ENCODE peak calls at places on chromosomes 6 and 20, in six cellular contexts. D, R, V, G, H and J are unnamed samples.

GRCh38 chr20:668638-669037 is 7.0 kb downstream of the SCRT2 start:
- DNase-seq in R (no peak), G (no peak), D (no peak), H (no peak), V (no peak), J (no peak)

GRCh38 chr20:32727663-32728062 is 15.6 kb downstream of the COMMD7 start:
- DNase-seq in V (no peak), D (no peak), H (no peak), G (no peak), R (no peak), J (no peak)

GRCh38 chr6:38020593-38020992 is 201.1 kb downstream of the ZFAND3 start:
- DNase-seq in H (no peak), D (peak), G (no peak), R (no peak), V (no peak), J (no peak)

GRCh38 chr6:75288023-75288422 is 3.4 kb upstream of the TMEM30A start:
- DNase-seq in H (no peak), D (no peak), V (no peak), R (no peak), G (no peak), J (no peak)

GRCh38 chr6:163679753-163680152 is 265.2 kb downstream of the QKI start:
- DNase-seq in R (no peak), D (no peak), G (no peak), V (no peak), H (no peak), J (no peak)

GRCh38 chr6:156727715-156728385 is 49.3 kb upstream of the ARID1B start:
- DNase-seq in D (no peak), H (no peak), G (no peak), V (no peak), R (no peak), J (no peak)

GRCh38 chr6:137792160-137793033 is 74.7 kb upstream of the TNFAIP3 start:
- DNase-seq in H (no peak), G (no peak), D (no peak), V (no peak), R (no peak), J (no peak)

GRCh38 chr20:34500823-34501222 is 15.4 kb upstream of the DYNLRB1 start:
- DNase-seq in V (no peak), H (no peak), D (no peak), R (no peak), G (no peak), J (no peak)

GRCh38 chr6:4209201-4209600 is 73.8 kb upstream of the ECI2 start:
- DNase-seq in R (no peak), G (no peak), V (no peak), H (no peak), D (no peak), J (no peak)

GRCh38 chr6:21748343-21749063 is 155.0 kb downstream of the SOX4 start:
- DNase-seq in D (no peak), H (no peak), R (no peak), V (no peak), G (no peak), J (no peak)

GRCh38 chr20:17993546-17993945 is 24.7 kb downstream of the MGME1 start:
- DNase-seq in D (no peak), V (no peak), R (no peak), H (no peak), G (no peak), J (no peak)

DNA sequence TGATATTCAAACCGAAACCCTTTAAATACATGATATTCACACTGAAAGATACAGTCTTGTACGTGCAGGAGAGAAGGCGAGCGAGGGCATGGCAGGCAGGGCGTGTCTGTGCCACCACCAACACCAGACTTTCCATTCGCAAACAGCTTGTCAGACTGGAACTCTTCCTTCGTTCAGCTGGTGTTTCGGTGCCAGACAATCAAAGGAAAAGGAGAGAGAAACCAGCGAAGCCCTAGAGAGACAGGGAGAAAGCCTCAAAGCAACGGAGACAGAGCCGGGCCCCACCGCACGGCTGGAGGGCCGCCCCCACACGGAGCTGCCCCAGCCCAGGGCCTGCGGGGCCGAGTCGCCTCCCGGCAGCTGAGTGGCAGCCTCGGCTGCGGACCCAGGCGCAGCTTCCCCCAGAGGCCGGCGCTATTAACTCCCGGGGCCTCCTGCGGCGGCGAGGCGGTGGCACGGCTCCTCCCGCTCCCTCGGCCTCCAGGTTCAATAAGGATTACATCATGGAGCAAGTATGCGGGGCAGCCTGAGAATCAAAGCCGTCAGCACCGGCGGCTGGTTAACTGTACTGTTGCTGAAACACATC is 32.1 kb upstream of the NR2E1 start:
- DNase-seq in G (peak), V (peak), D (peak), R (peak), H (no peak), J (no peak)
- TF ChIP-seq REST in G (no peak), V (no peak), D (no peak), R (no peak), H (no peak), J (no peak)

GRCh38 chr6:150409576-150410066 is 40.8 kb downstream of the IYD start:
- DNase-seq in H (no peak), D (no peak), G (no peak), V (no peak), R (no peak), J (no peak)
- TF ChIP-seq SIN3A in H (no peak), D (no peak), G (no peak), V (no peak), R (no peak), J (no peak)

GRCh38 chr6:124131259-124131658 is 327.6 kb downstream of the NKAIN2 start:
- DNase-seq in R (no peak), H (no peak), G (peak), D (no peak), V (no peak), J (no peak)

GRCh38 chr6:124131779-124132178 is 328.1 kb downstream of the NKAIN2 start:
- DNase-seq in D (no peak), V (no peak), G (no peak), H (no peak), R (no peak), J (no peak)

GRCh38 chr6:124132256-124132655 is 328.6 kb downstream of the NKAIN2 start:
- DNase-seq in V (no peak), H (no peak), R (no peak), D (no peak), G (no peak), J (no peak)
- TF ChIP-seq REST in V (no peak), H (no peak), R (no peak), D (no peak), G (no peak), J (no peak)

GRCh38 chr6:160362556-160362955 is 14.4 kb downstream of the SLC22A3 start:
- DNase-seq in R (no peak), D (no peak), G (no peak), H (no peak), V (no peak), J (no peak)
- TF ChIP-seq SIN3A in R (no peak), D (no peak), G (no peak), H (no peak), V (no peak), J (no peak)

DNA sequence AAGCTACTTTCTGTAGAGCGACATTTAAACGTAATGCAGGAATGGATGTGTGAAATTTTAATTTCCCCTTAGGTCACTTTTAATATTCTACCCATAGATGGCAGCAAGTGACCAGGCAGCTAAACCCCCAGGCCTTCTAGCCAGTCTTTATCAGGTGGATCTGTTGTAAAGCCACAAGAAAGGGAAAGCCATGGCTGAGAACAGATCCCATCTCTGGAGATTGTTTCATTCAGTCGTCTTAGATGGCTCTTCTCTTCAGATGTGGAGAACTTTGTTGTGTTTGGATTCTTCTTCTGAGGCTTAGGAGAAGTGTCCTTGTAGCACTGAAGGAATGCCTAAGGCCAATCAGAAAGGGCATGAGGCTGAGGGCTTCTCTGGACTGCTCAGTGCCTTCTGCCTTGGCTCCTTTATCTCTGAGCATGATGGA is 15.8 kb upstream of the RNF182 start:
- DNase-seq in R (peak), H (peak), D (peak), G (peak), V (peak), J (no peak)
- TF ChIP-seq REST in R (no peak), H (no peak), D (no peak), G (no peak), V (no peak), J (no peak)

GRCh38 chr20:59770270-59770669 is 163.2 kb downstream of the SYCP2 start:
- DNase-seq in H (no peak), R (peak), V (no peak), G (no peak), D (no peak), J (no peak)

GRCh38 chr20:59772373-59772705 is 161.1 kb downstream of the SYCP2 start:
- DNase-seq in R (no peak), G (no peak), D (no peak), V (no peak), H (no peak), J (no peak)

GRCh38 chr20:59770851-59771250 is 162.6 kb downstream of the SYCP2 start:
- DNase-seq in R (no peak), H (no peak), G (no peak), V (no peak), D (no peak), J (no peak)

GRCh38 chr20:59772931-59773913 is 160.2 kb downstream of the SYCP2 start:
- DNase-seq in D (no peak), G (no peak), V (no peak), H (no peak), R (no peak), J (no peak)

DNA sequence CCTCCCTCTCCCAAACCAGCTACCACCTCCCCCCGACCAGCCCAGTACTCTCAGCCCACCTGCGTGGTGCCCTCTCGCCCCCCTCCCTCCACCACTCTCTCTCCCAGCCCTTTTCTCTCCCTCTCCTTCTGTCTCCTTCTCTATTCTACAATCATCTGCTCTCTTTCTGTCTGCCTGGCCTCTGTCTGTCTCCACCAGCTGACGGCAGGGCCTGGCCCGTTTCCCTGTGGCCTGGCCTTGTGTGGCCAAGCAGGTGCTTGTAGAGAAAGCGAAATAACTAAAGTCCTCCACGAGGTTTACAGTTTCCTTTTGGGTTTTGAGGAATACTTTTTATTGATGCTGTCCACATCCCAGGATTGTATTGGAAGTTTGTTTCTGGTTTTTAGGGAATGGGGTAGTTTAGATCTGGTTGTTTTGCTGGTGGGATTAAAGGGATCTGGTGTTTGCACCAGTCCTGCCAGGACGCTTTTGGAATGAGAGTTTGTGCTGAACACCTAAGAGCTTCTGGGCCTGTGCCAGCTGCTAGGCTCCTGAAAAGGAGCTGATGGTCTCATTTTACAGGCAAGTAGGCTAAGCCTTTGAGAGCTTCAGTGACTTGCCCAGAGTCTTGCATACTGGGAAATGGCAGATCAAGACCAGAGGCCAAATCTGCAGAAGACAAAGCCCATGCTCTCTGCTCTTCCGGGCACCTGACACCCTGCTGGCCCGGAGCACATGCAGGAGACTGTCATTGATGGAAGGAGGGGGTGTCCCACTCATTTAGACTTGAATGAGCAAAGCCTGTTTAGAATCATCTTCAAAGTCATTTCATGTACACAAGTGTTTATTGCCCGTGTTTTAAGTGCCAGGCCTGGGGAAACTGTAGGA is 161.7 kb downstream of the SYCP2 start:
- DNase-seq in H (no peak), D (no peak), R (no peak), V (no peak), G (no peak), J (no peak)
- TF ChIP-seq SIN3A in H (no peak), D (no peak), R (no peak), V (no peak), G (no peak), J (no peak)

GRCh38 chr20:62940875-62941274 is 2.9 kb downstream of the GID8 start:
- DNase-seq in G (no peak), V (no peak), D (no peak), R (no peak), H (no peak), J (no peak)

GRCh38 chr20:62944184-62944583 is 6.2 kb downstream of the GID8 start:
- DNase-seq in V (no peak), H (no peak), G (no peak), R (no peak), D (no peak), J (no peak)

GRCh38 chr20:62942456-62942855 is 4.5 kb downstream of the GID8 start:
- DNase-seq in G (no peak), V (no peak), H (no peak), D (no peak), R (no peak), J (no peak)

GRCh38 chr20:62943396-62943795 is 5.4 kb downstream of the GID8 start:
- DNase-seq in D (no peak), G (no peak), H (no peak), V (no peak), R (no peak), J (no peak)

DNA sequence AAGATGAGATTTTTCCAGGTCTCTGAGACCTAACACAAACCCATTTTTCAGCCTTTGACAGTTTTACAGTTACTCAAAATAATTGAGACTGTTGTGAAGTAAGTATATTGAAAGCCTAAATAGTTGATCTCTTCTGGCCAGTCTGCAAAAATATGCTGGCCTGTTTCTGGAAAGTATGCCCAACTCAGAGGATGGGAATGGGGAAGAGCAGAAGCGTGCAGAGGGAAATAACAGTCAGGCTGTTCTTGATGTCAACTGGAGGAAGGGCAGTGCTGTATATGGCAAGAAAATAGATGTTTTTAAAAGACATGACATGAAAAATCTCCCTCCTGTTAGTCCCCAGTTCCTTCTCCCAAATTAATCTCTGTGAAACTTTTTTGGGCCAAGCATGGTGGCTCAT is 3.8 kb downstream of the GID8 start:
- DNase-seq in R (no peak), V (no peak), D (no peak), H (no peak), G (no peak), J (no peak)
- TF ChIP-seq REST in R (no peak), V (no peak), D (no peak), H (no peak), G (no peak), J (no peak)